ENCODE peak calls at places on chromosomes 16 and 17, in eight cellular contexts. One of them, this sample, is unnamed.

GRCh38 chr16:5480796-5481195 is 383.2 kb upstream of the EEF2KMT start:
- DNase-seq in neural progenitor cell: no peak
- DNase-seq in fibroblast of lung: no peak
- DNase-seq in thyroid gland: no peak
- DNase-seq in coronary artery: no peak
- DNase-seq in gastrocnemius medialis: no peak
- DNase-seq in fibroblast of the aortic adventitia: no peak
- DNase-seq in adrenal gland: no peak
- DNase-seq in this sample: no peak

GRCh38 chr16:67400901-67401300 is 7.6 kb upstream of the TPPP3 start:
- DNase-seq in thyroid gland: no peak
- DNase-seq in neural progenitor cell: no peak
- DNase-seq in gastrocnemius medialis: no peak
- DNase-seq in adrenal gland: no peak
- DNase-seq in fibroblast of the aortic adventitia: no peak
- DNase-seq in fibroblast of lung: no peak
- DNase-seq in coronary artery: no peak
- DNase-seq in this sample: no peak

GRCh38 chr16:46673320-46674013 is 15.5 kb downstream of the VPS35 start:
- DNase-seq in fibroblast of the aortic adventitia: peak
- DNase-seq in neural progenitor cell: peak
- DNase-seq in gastrocnemius medialis: peak
- DNase-seq in adrenal gland: peak
- DNase-seq in thyroid gland: peak
- DNase-seq in coronary artery: no peak
- DNase-seq in fibroblast of lung: peak
- DNase-seq in this sample: no peak

GRCh38 chr16:16083421-16084156 is 134.2 kb downstream of the ABCC1 start:
- DNase-seq in fibroblast of lung: peak
- DNase-seq in adrenal gland: no peak
- DNase-seq in fibroblast of the aortic adventitia: peak
- DNase-seq in neural progenitor cell: no peak
- DNase-seq in thyroid gland: no peak
- DNase-seq in gastrocnemius medialis: peak
- DNase-seq in coronary artery: no peak
- DNase-seq in this sample: no peak

GRCh38 chr16:54477766-54478165 is 191.2 kb upstream of the IRX3 start:
- DNase-seq in fibroblast of the aortic adventitia: no peak
- DNase-seq in thyroid gland: no peak
- DNase-seq in coronary artery: no peak
- DNase-seq in adrenal gland: no peak
- DNase-seq in fibroblast of lung: no peak
- DNase-seq in neural progenitor cell: no peak
- DNase-seq in gastrocnemius medialis: no peak
- DNase-seq in this sample: no peak

GRCh38 chr16:65842067-65842466 is 524.4 kb upstream of the CDH5 start:
- DNase-seq in adrenal gland: no peak
- DNase-seq in gastrocnemius medialis: no peak
- DNase-seq in fibroblast of lung: no peak
- DNase-seq in coronary artery: no peak
- DNase-seq in neural progenitor cell: no peak
- DNase-seq in fibroblast of the aortic adventitia: no peak
- DNase-seq in thyroid gland: no peak
- DNase-seq in this sample: no peak

GRCh38 chr16:72927199-72928088 is 120.5 kb downstream of the ZFHX3 start:
- DNase-seq in fibroblast of the aortic adventitia: peak
- DNase-seq in neural progenitor cell: no peak
- DNase-seq in gastrocnemius medialis: no peak
- DNase-seq in thyroid gland: no peak
- DNase-seq in adrenal gland: no peak
- DNase-seq in coronary artery: no peak
- DNase-seq in fibroblast of lung: peak
- DNase-seq in this sample: no peak

GRCh38 chr16:9075299-9076071 is 16.0 kb upstream of the HAPSTR1 start:
- DNase-seq in thyroid gland: no peak
- DNase-seq in adrenal gland: no peak
- DNase-seq in fibroblast of lung: no peak
- DNase-seq in neural progenitor cell: no peak
- DNase-seq in coronary artery: no peak
- DNase-seq in fibroblast of the aortic adventitia: no peak
- DNase-seq in gastrocnemius medialis: no peak
- DNase-seq in this sample: no peak

GRCh38 chr16:84475643-84476240 is 28.7 kb downstream of the MEAK7 start:
- DNase-seq in fibroblast of the aortic adventitia: no peak
- DNase-seq in fibroblast of lung: no peak
- DNase-seq in thyroid gland: no peak
- DNase-seq in neural progenitor cell: no peak
- DNase-seq in adrenal gland: no peak
- DNase-seq in coronary artery: peak
- DNase-seq in gastrocnemius medialis: no peak
- DNase-seq in this sample: no peak

GRCh38 chr16:84795338-84796053 is 24.3 kb upstream of the CRISPLD2 start:
- DNase-seq in neural progenitor cell: no peak
- DNase-seq in gastrocnemius medialis: peak
- DNase-seq in thyroid gland: peak
- DNase-seq in fibroblast of lung: peak
- DNase-seq in coronary artery: peak
- DNase-seq in adrenal gland: peak
- DNase-seq in fibroblast of the aortic adventitia: peak
- DNase-seq in this sample: no peak

GRCh38 chr17:79803997-79804855 is 7.3 kb upstream of the CBX8 start:
- DNase-seq in thyroid gland: no peak
- DNase-seq in fibroblast of lung: peak
- DNase-seq in neural progenitor cell: peak
- DNase-seq in coronary artery: no peak
- DNase-seq in gastrocnemius medialis: no peak
- DNase-seq in fibroblast of the aortic adventitia: peak
- DNase-seq in adrenal gland: no peak
- DNase-seq in this sample: peak

GRCh38 chr17:65920996-65921395 is 270.9 kb downstream of the CEP112 start:
- DNase-seq in thyroid gland: no peak
- DNase-seq in fibroblast of lung: no peak
- DNase-seq in adrenal gland: no peak
- DNase-seq in coronary artery: no peak
- DNase-seq in neural progenitor cell: no peak
- DNase-seq in gastrocnemius medialis: no peak
- DNase-seq in fibroblast of the aortic adventitia: no peak
- DNase-seq in this sample: no peak

GRCh38 chr17:59837362-59838195 is 55.2 kb downstream of the TUBD1 start:
- DNase-seq in fibroblast of the aortic adventitia: peak
- DNase-seq in fibroblast of lung: peak
- DNase-seq in adrenal gland: peak
- DNase-seq in neural progenitor cell: peak
- DNase-seq in thyroid gland: peak
- DNase-seq in gastrocnemius medialis: peak
- DNase-seq in coronary artery: peak
- DNase-seq in this sample: peak

GRCh38 chr16:3642397-3643094 is 11.9 kb upstream of the DNASE1 start:
- DNase-seq in thyroid gland: no peak
- DNase-seq in fibroblast of lung: no peak
- DNase-seq in adrenal gland: peak
- DNase-seq in fibroblast of the aortic adventitia: peak
- DNase-seq in coronary artery: no peak
- DNase-seq in gastrocnemius medialis: no peak
- DNase-seq in neural progenitor cell: no peak
- DNase-seq in this sample: no peak

DNA sequence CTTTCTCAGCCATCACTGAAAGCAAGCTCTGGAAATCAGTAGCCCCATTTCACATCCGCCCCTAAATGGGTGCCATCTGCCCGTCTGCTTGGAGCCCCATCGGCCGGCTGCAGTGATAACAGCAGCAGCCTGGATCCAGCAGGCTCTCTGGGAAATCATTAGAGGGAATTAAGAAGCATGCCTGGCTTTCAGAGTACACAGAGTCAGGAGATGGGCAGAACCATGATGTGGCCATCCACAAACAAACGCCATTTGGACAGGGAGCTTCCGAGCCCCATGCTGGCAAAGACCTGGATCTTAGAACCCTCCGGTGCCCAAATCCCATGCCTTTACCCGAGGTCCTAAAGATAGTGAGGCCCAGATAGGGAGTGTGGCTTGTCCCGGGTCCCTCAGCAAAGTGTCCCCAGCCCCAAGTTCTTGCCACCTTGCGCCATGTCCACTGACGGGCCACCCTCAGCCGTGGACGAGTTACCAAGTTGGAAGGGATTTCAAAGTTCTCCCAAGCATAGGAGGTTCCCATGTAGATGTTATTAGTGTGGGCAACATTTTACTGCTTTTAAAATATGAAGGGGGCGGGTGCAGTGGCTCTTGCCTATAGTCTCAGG is 1.0 kb upstream of the LITAF start:
- DNase-seq in gastrocnemius medialis: no peak
- DNase-seq in thyroid gland: no peak
- DNase-seq in adrenal gland: no peak
- DNase-seq in neural progenitor cell: no peak
- DNase-seq in fibroblast of lung: no peak
- DNase-seq in coronary artery: no peak
- DNase-seq in fibroblast of the aortic adventitia: no peak
- DNase-seq in this sample: no peak
- H3K4me3 ChIP-seq in gastrocnemius medialis: peak
- H3K4me3 ChIP-seq in thyroid gland: no peak
- H3K4me3 ChIP-seq in adrenal gland: peak
- H3K4me3 ChIP-seq in neural progenitor cell: peak
- H3K4me3 ChIP-seq in fibroblast of lung: peak
- H3K4me3 ChIP-seq in coronary artery: peak
- H3K4me3 ChIP-seq in fibroblast of the aortic adventitia: peak
- H3K4me3 ChIP-seq in this sample: peak

GRCh38 chr17:74202879-74203432 is 522 bp upstream of the RPL38 start:
- DNase-seq in thyroid gland: no peak
- DNase-seq in gastrocnemius medialis: no peak
- DNase-seq in fibroblast of lung: no peak
- DNase-seq in neural progenitor cell: no peak
- DNase-seq in fibroblast of the aortic adventitia: no peak
- DNase-seq in adrenal gland: no peak
- DNase-seq in coronary artery: no peak
- DNase-seq in this sample: no peak
- TF ChIP-seq CTCF in thyroid gland: no peak
- TF ChIP-seq CTCF in gastrocnemius medialis: no peak
- TF ChIP-seq CTCF in fibroblast of lung: no peak
- TF ChIP-seq CTCF in neural progenitor cell: no peak
- TF ChIP-seq CTCF in fibroblast of the aortic adventitia: no peak
- TF ChIP-seq CTCF in adrenal gland: no peak
- TF ChIP-seq CTCF in coronary artery: no peak
- TF ChIP-seq CTCF in this sample: no peak

GRCh38 chr17:68455756-68456528 is 1.4 kb downstream of the WIPI1 start:
- DNase-seq in adrenal gland: no peak
- DNase-seq in fibroblast of lung: peak
- DNase-seq in thyroid gland: no peak
- DNase-seq in fibroblast of the aortic adventitia: peak
- DNase-seq in coronary artery: no peak
- DNase-seq in neural progenitor cell: no peak
- DNase-seq in gastrocnemius medialis: no peak
- DNase-seq in this sample: no peak
- H3K4me3 ChIP-seq in adrenal gland: peak
- H3K4me3 ChIP-seq in fibroblast of lung: peak
- H3K4me3 ChIP-seq in thyroid gland: no peak
- H3K4me3 ChIP-seq in fibroblast of the aortic adventitia: peak
- H3K4me3 ChIP-seq in coronary artery: peak
- H3K4me3 ChIP-seq in neural progenitor cell: peak
- H3K4me3 ChIP-seq in gastrocnemius medialis: peak
- H3K4me3 ChIP-seq in this sample: peak

DNA sequence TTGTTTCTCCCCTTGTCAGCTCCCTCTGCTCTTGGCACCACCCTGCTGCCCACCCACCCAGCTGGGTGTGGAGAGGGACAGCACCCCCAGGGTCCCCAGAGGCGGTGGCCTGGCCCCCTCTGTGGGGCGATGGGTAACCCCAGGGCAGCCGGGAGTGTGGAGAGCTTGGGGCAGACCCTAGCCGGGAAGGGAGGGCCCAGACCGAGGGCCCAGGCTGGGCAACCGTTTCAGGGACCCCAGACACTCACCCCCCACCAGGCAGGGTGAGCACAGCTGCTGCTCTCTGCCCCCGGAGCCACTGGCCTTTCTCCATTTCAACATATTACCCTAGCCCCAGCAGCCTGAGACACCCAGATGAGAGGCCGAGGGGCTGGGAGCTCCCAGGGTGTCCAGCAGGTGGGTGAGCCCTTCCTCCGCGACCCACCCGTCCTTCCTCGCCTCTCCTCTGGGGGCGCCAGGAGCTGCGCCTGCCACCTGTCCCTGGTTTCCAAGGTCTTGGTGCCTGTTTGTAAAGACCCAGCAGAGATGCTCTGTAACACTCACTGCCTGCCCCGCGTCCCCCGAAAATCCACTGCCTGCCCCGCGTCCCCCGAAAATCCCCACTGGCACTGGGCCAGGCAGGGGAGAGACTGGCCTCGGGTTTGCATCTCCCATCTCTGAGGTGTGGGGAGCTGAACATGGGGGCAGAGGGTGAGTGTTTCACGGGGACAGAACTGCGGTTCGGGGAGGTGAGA is 45.4 kb downstream of the BAHCC1 start:
- DNase-seq in thyroid gland: no peak
- DNase-seq in fibroblast of the aortic adventitia: no peak
- DNase-seq in gastrocnemius medialis: no peak
- DNase-seq in adrenal gland: no peak
- DNase-seq in neural progenitor cell: peak
- DNase-seq in coronary artery: no peak
- DNase-seq in fibroblast of lung: no peak
- DNase-seq in this sample: no peak
- TF ChIP-seq CTCF in thyroid gland: no peak
- TF ChIP-seq CTCF in fibroblast of the aortic adventitia: peak
- TF ChIP-seq CTCF in gastrocnemius medialis: no peak
- TF ChIP-seq CTCF in adrenal gland: peak
- TF ChIP-seq CTCF in neural progenitor cell: peak
- TF ChIP-seq CTCF in coronary artery: no peak
- TF ChIP-seq CTCF in fibroblast of lung: peak
- TF ChIP-seq CTCF in this sample: peak

GRCh38 chr17:39757931-39758873 is 20.5 kb downstream of the GRB7 start:
- DNase-seq in fibroblast of the aortic adventitia: no peak
- DNase-seq in fibroblast of lung: no peak
- DNase-seq in neural progenitor cell: no peak
- DNase-seq in adrenal gland: no peak
- DNase-seq in coronary artery: peak
- DNase-seq in thyroid gland: no peak
- DNase-seq in gastrocnemius medialis: no peak
- DNase-seq in this sample: peak
- H3K4me3 ChIP-seq in fibroblast of the aortic adventitia: no peak
- H3K4me3 ChIP-seq in fibroblast of lung: no peak
- H3K4me3 ChIP-seq in neural progenitor cell: no peak
- H3K4me3 ChIP-seq in adrenal gland: no peak
- H3K4me3 ChIP-seq in coronary artery: no peak
- H3K4me3 ChIP-seq in thyroid gland: no peak
- H3K4me3 ChIP-seq in gastrocnemius medialis: no peak
- H3K4me3 ChIP-seq in this sample: no peak

GRCh38 chr16:50884066-50884860 is 142.4 kb downstream of the CYLD start:
- DNase-seq in thyroid gland: no peak
- DNase-seq in neural progenitor cell: peak
- DNase-seq in fibroblast of lung: no peak
- DNase-seq in adrenal gland: no peak
- DNase-seq in fibroblast of the aortic adventitia: no peak
- DNase-seq in coronary artery: no peak
- DNase-seq in gastrocnemius medialis: no peak
- DNase-seq in this sample: no peak
- TF ChIP-seq CTCF in thyroid gland: no peak
- TF ChIP-seq CTCF in neural progenitor cell: peak
- TF ChIP-seq CTCF in fibroblast of lung: peak
- TF ChIP-seq CTCF in adrenal gland: no peak
- TF ChIP-seq CTCF in fibroblast of the aortic adventitia: peak
- TF ChIP-seq CTCF in coronary artery: no peak
- TF ChIP-seq CTCF in gastrocnemius medialis: no peak
- TF ChIP-seq CTCF in this sample: peak

GRCh38 chr17:49997256-49997735 is 2.3 kb upstream of the DLX3 start:
- DNase-seq in adrenal gland: no peak
- DNase-seq in coronary artery: no peak
- DNase-seq in neural progenitor cell: no peak
- DNase-seq in thyroid gland: peak
- DNase-seq in fibroblast of the aortic adventitia: no peak
- DNase-seq in fibroblast of lung: no peak
- DNase-seq in gastrocnemius medialis: no peak
- DNase-seq in this sample: no peak
- H3K4me3 ChIP-seq in adrenal gland: no peak
- H3K4me3 ChIP-seq in coronary artery: peak
- H3K4me3 ChIP-seq in neural progenitor cell: peak
- H3K4me3 ChIP-seq in thyroid gland: no peak
- H3K4me3 ChIP-seq in fibroblast of the aortic adventitia: no peak
- H3K4me3 ChIP-seq in fibroblast of lung: no peak
- H3K4me3 ChIP-seq in gastrocnemius medialis: peak
- H3K4me3 ChIP-seq in this sample: no peak

This sample was measured in GM12864.